ENCODE peak calls at places on chromosomes 6 and 20, in five cellular contexts. Z is right lobe of liver, Y is stomach, B is tibial artery, Q is endothelial cell. S is an unnamed sample.

GRCh38 chr6:38509713-38510112 is 130.0 kb downstream of the BTBD9 start:
- DNase-seq in Z (no peak), Y (no peak), B (no peak), Q (no peak), S (no peak)

GRCh38 chr20:49475979-49476378 is 6.5 kb downstream of the KCNB1 start:
- DNase-seq in Z (no peak), Y (no peak), B (no peak), Q (no peak), S (no peak)

GRCh38 chr6:170052991-170053821 is 237.7 kb downstream of the DLL1 start:
- DNase-seq in Z (no peak), Y (peak; percentile 19), B (peak; percentile 16), Q (no peak), S (no peak)

GRCh38 chr6:692356-692851 is 535 bp downstream of the EXOC2 start:
- DNase-seq in Z (peak; percentile 71), Y (peak; percentile 46), B (no peak), Q (peak; percentile 58), S (no peak)

GRCh38 chr20:52569201-52569600 is 377.6 kb upstream of the ZFP64 start:
- DNase-seq in Z (no peak), Y (no peak), B (no peak), Q (no peak), S (no peak)

GRCh38 chr6:4607026-4607704 is 169.0 kb upstream of the CDYL start:
- DNase-seq in Z (no peak), Y (no peak), B (no peak), Q (no peak), S (no peak)

GRCh38 chr20:63942250-63943006 is 13.8 kb downstream of the UCKL1 start:
- DNase-seq in Z (peak; percentile 65), Y (peak; percentile 69), B (no peak), Q (peak; percentile 53), S (no peak)

GRCh38 chr20:25276533-25277050 is 28.7 kb downstream of the PYGB start:
- DNase-seq in Z (peak; percentile 46), Y (peak; percentile 20), B (peak; percentile 15), Q (no peak), S (peak; percentile 27)

GRCh38 chr6:18262812-18263560 is 1.3 kb downstream of the DEK start:
- DNase-seq in Z (no peak), Y (no peak), B (no peak), Q (no peak), S (no peak)

GRCh38 chr20:10558635-10559187 is 115.1 kb downstream of the JAG1 start:
- DNase-seq in Z (no peak), Y (no peak), B (no peak), Q (no peak), S (no peak)

GRCh38 chr6:80690611-80691090 is 584.2 kb downstream of the BCKDHB start:
- DNase-seq in Z (no peak), Y (no peak), B (no peak), Q (no peak), S (no peak)

GRCh38 chr6:159691133-159691962 is 1.7 kb downstream of the SOD2 start:
- DNase-seq in Z (no peak), Y (no peak), B (no peak), Q (no peak), S (no peak)

GRCh38 chr6:52403627-52404026 is 16.5 kb upstream of the EFHC1 start:
- DNase-seq in Z (no peak), Y (peak; percentile 83), B (no peak), Q (no peak), S (no peak)

GRCh38 chr6:21109421-21110178 is 484.0 kb upstream of the SOX4 start:
- DNase-seq in Z (no peak), Y (no peak), B (no peak), Q (no peak), S (no peak)

GRCh38 chr20:51884561-51884960 is 82.2 kb upstream of the SALL4 start:
- DNase-seq in Z (no peak), Y (no peak), B (no peak), Q (no peak), S (no peak)

GRCh38 chr6:15575357-15576037 is 87.3 kb downstream of the DTNBP1 start:
- DNase-seq in Z (no peak), Y (no peak), B (no peak), Q (no peak), S (no peak)

GRCh38 chr20:21156266-21156665 is 30.4 kb downstream of the KIZ start:
- DNase-seq in Z (no peak), Y (no peak), B (no peak), Q (no peak), S (no peak)

GRCh38 chr6:167937948-167938911 is 59.2 kb upstream of the KIF25 start:
- DNase-seq in Z (no peak), Y (no peak), B (no peak), Q (no peak), S (no peak)

GRCh38 chr6:127458190-127458589 is 999 bp downstream of the KIAA0408 start:
- DNase-seq in Z (no peak), Y (no peak), B (no peak), Q (no peak), S (no peak)

GRCh38 chr6:34035704-34036356 is 110.1 kb downstream of the GRM4 start:
- DNase-seq in Z (no peak), Y (no peak), B (no peak), Q (no peak), S (no peak)

GRCh38 chr20:57957397-57958049 is 247.7 kb upstream of the PMEPA1 start:
- DNase-seq in Z (no peak), Y (no peak), B (no peak), Q (no peak), S (no peak)

GRCh38 chr6:122297010-122297409 is 102.4 kb upstream of the HSF2 start:
- DNase-seq in Z (no peak), Y (no peak), B (no peak), Q (no peak), S (no peak)

GRCh38 chr20:57434390-57434700 is 43.1 kb downstream of the RBM38 start:
- DNase-seq in Z (no peak), Y (no peak), B (no peak), Q (no peak), S (no peak)

DNA sequence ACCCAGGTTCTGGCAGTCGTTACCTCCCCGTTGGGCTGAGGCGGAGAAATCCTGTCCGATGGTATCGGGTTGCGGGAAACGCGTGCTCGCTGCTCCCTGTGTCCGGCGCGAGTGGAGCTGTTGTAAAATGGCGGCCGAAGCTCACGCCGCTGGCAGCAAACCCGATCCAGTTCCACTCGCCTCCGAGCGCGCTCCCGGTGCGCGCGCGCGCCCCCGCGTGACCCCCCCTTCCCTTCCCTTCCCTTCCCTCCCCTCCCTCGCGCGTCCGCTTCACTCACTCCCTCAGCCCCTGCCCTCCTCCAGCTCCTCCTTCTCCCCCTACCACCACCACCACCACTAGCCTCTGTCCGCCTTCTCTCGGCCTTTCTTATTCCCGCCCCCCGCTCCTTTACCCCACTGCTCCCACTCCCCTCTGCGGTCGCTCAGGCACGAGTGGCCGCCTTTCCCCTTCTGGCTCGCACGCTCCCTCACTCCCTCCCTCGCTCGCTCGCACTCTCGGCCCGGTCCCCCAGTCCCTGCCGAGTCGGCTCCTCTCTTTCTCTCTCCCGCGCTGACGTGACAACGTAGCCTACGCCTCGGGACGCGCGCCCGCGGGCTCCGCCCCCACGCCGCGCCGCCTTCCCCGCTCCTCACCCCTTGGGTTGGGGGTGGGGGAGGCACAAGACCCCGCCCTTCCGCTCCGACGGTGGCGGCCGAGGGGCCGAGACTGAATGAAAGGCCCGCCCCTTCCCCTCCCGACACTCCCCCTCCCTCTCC is at the start of gene SYNCRIP:
- DNase-seq in Z (peak; percentile 100), Y (peak; percentile 99), B (peak; percentile 98), Q (peak; percentile 99), S (peak; percentile 98)
- TF ChIP-seq CTCF in Z (no peak), Y (no peak), B (no peak), Q (no peak), S (no peak)

GRCh38 chr20:58965270-58966064 is 15.6 kb upstream of the NELFCD start:
- DNase-seq in Z (no peak), Y (no peak), B (no peak), Q (no peak), S (no peak)

GRCh38 chr20:58959652-58960051 is 21.4 kb upstream of the NELFCD start:
- DNase-seq in Z (no peak), Y (no peak), B (no peak), Q (no peak), S (no peak)

GRCh38 chr20:58967652-58968429 is 13.2 kb upstream of the NELFCD start:
- DNase-seq in Z (no peak), Y (no peak), B (no peak), Q (no peak), S (no peak)

GRCh38 chr20:58963060-58963584 is 17.9 kb upstream of the NELFCD start:
- DNase-seq in Z (no peak), Y (no peak), B (no peak), Q (no peak), S (no peak)
- TF ChIP-seq CTCF in Z (no peak), Y (no peak), B (no peak), Q (peak; percentile 18), S (no peak)

DNA sequence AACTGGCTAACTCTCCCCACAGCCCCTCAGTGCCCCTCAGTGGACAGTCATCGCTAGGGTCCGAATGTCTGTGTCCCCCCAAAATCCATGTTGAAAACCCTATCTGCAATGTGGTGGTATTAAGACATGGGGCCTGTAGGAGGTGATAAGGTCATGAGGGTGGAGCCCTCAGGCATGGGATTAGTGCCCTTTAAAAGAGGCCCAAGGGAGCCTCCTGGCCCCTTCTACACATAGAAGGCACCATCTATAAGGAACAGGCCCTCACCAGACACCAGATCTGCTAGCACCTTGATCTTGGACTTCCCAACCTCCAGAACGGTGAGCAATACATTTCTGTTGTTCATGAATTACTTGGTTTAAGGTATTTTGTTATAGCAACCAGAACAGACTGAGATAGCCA is 6.7 kb upstream of the TRAF3IP2 start:
- DNase-seq in Z (no peak), Y (no peak), B (no peak), Q (no peak), S (no peak)
- TF ChIP-seq CTCF in Z (no peak), Y (no peak), B (no peak), Q (no peak), S (no peak)

DNA sequence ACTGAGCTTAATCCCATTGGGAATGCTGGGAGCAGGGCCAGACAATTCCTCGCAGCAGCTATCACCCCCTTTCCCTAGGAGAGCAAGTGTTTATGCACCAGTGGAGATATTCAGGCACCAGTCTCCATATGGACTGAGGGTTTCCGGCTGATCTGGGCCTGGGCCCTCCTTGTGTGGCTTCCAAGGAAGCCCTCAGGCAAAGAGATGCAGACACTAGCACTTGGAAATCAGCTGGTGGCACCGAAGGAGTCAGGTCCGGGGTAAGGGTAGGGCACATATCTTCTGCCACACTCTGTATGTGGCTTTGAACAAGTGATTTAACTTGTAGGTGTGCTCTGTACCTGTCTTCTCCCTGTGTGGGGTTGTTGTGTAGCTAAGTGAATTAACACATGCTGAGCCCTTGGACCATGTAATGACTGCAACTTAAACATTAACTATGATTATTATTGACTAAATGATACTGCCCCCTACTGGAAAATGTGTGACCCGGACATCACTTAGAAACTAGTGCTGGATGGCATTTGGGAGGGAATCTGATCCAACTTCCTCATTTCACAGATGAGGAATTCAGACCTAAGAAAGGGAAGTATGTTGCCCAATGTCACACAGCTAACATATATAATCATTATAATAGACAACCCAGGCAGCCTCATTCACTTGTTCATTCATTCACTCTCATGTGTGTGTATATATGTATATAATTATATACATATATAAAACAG is 19.3 kb upstream of the WFDC2 start:
- DNase-seq in Z (no peak), Y (no peak), B (no peak), Q (peak; percentile 21), S (peak; percentile 62)
- TF ChIP-seq CTCF in Z (peak; percentile 67), Y (no peak), B (peak; percentile 46), Q (peak; percentile 85), S (peak; percentile 88)